ENCODE peak calls at places on chromosomes 5 and 9, in five cellular contexts. One of them, this sample, is unnamed.

GRCh38 chr9:108836771-108837170 is 19.0 kb downstream of the ACTL7B start:
- DNase-seq in naive thymus-derived CD4-positive, alpha-beta T cell: no peak
- DNase-seq in A549: no peak
- DNase-seq in dorsolateral prefrontal cortex: no peak
- DNase-seq in endothelial cell of umbilical vein: no peak
- DNase-seq in this sample: peak; percentile 97

GRCh38 chr5:146956217-146956616 is 77.7 kb upstream of the PPP2R2B start:
- DNase-seq in dorsolateral prefrontal cortex: no peak
- DNase-seq in A549: no peak
- DNase-seq in endothelial cell of umbilical vein: no peak
- DNase-seq in naive thymus-derived CD4-positive, alpha-beta T cell: no peak
- DNase-seq in this sample: no peak

GRCh38 chr5:61767231-61768080 is 435.4 kb downstream of the ZSWIM6 start:
- DNase-seq in endothelial cell of umbilical vein: no peak
- DNase-seq in dorsolateral prefrontal cortex: no peak
- DNase-seq in A549: no peak
- DNase-seq in naive thymus-derived CD4-positive, alpha-beta T cell: no peak
- DNase-seq in this sample: no peak

GRCh38 chr5:126178521-126178920 is 244.7 kb upstream of the GRAMD2B start:
- DNase-seq in dorsolateral prefrontal cortex: no peak
- DNase-seq in endothelial cell of umbilical vein: no peak
- DNase-seq in naive thymus-derived CD4-positive, alpha-beta T cell: no peak
- DNase-seq in A549: no peak
- DNase-seq in this sample: no peak

GRCh38 chr5:151742870-151743294 is 15.5 kb downstream of the ATOX1 start:
- DNase-seq in naive thymus-derived CD4-positive, alpha-beta T cell: no peak
- DNase-seq in dorsolateral prefrontal cortex: no peak
- DNase-seq in A549: peak; percentile 70
- DNase-seq in endothelial cell of umbilical vein: peak; percentile 58
- DNase-seq in this sample: no peak

GRCh38 chr5:151799407-151799806 is 27.7 kb downstream of the G3BP1 start:
- DNase-seq in endothelial cell of umbilical vein: no peak
- DNase-seq in A549: no peak
- DNase-seq in naive thymus-derived CD4-positive, alpha-beta T cell: no peak
- DNase-seq in dorsolateral prefrontal cortex: no peak
- DNase-seq in this sample: no peak

GRCh38 chr5:40680741-40681350 is 1.1 kb downstream of the PTGER4 start:
- DNase-seq in endothelial cell of umbilical vein: peak; percentile 66
- DNase-seq in dorsolateral prefrontal cortex: no peak
- DNase-seq in naive thymus-derived CD4-positive, alpha-beta T cell: peak; percentile 43
- DNase-seq in A549: no peak
- DNase-seq in this sample: no peak

GRCh38 chr9:32348289-32348688 is 36.2 kb upstream of the ACO1 start:
- DNase-seq in dorsolateral prefrontal cortex: no peak
- DNase-seq in naive thymus-derived CD4-positive, alpha-beta T cell: no peak
- DNase-seq in endothelial cell of umbilical vein: no peak
- DNase-seq in A549: no peak
- DNase-seq in this sample: no peak

GRCh38 chr9:124499214-124499613 is 8.0 kb downstream of the NR5A1 start:
- DNase-seq in naive thymus-derived CD4-positive, alpha-beta T cell: no peak
- DNase-seq in A549: no peak
- DNase-seq in dorsolateral prefrontal cortex: no peak
- DNase-seq in endothelial cell of umbilical vein: no peak
- DNase-seq in this sample: no peak

GRCh38 chr9:94554439-94555331 is at the start of gene PCAT7:
- DNase-seq in A549: peak; percentile 88
- DNase-seq in endothelial cell of umbilical vein: peak; percentile 12
- DNase-seq in dorsolateral prefrontal cortex: no peak
- DNase-seq in naive thymus-derived CD4-positive, alpha-beta T cell: no peak
- DNase-seq in this sample: peak; percentile 20

GRCh38 chr9:16417101-16417500 is 453.4 kb downstream of the BNC2 start:
- DNase-seq in naive thymus-derived CD4-positive, alpha-beta T cell: no peak
- DNase-seq in A549: peak; percentile 66
- DNase-seq in endothelial cell of umbilical vein: peak; percentile 39
- DNase-seq in dorsolateral prefrontal cortex: no peak
- DNase-seq in this sample: peak; percentile 55

GRCh38 chr9:99822096-99822595 is 461 bp downstream of the NR4A3 start:
- DNase-seq in naive thymus-derived CD4-positive, alpha-beta T cell: no peak
- DNase-seq in endothelial cell of umbilical vein: no peak
- DNase-seq in dorsolateral prefrontal cortex: no peak
- DNase-seq in A549: no peak
- DNase-seq in this sample: no peak

GRCh38 chr9:99819484-99820329 is 2.0 kb upstream of the NR4A3 start:
- DNase-seq in naive thymus-derived CD4-positive, alpha-beta T cell: peak; percentile 97
- DNase-seq in dorsolateral prefrontal cortex: peak; percentile 91
- DNase-seq in endothelial cell of umbilical vein: peak; percentile 93
- DNase-seq in A549: peak; percentile 95
- DNase-seq in this sample: no peak

GRCh38 chr9:99820330-99821186 is 1.1 kb upstream of the NR4A3 start:
- DNase-seq in naive thymus-derived CD4-positive, alpha-beta T cell: peak; percentile 76
- DNase-seq in endothelial cell of umbilical vein: peak; percentile 69
- DNase-seq in dorsolateral prefrontal cortex: no peak
- DNase-seq in A549: peak; percentile 72
- DNase-seq in this sample: no peak

GRCh38 chr9:99822596-99823391 is 1.1 kb downstream of the NR4A3 start:
- DNase-seq in A549: peak; percentile 62
- DNase-seq in endothelial cell of umbilical vein: peak; percentile 63
- DNase-seq in dorsolateral prefrontal cortex: no peak
- DNase-seq in naive thymus-derived CD4-positive, alpha-beta T cell: peak; percentile 70
- DNase-seq in this sample: no peak

DNA sequence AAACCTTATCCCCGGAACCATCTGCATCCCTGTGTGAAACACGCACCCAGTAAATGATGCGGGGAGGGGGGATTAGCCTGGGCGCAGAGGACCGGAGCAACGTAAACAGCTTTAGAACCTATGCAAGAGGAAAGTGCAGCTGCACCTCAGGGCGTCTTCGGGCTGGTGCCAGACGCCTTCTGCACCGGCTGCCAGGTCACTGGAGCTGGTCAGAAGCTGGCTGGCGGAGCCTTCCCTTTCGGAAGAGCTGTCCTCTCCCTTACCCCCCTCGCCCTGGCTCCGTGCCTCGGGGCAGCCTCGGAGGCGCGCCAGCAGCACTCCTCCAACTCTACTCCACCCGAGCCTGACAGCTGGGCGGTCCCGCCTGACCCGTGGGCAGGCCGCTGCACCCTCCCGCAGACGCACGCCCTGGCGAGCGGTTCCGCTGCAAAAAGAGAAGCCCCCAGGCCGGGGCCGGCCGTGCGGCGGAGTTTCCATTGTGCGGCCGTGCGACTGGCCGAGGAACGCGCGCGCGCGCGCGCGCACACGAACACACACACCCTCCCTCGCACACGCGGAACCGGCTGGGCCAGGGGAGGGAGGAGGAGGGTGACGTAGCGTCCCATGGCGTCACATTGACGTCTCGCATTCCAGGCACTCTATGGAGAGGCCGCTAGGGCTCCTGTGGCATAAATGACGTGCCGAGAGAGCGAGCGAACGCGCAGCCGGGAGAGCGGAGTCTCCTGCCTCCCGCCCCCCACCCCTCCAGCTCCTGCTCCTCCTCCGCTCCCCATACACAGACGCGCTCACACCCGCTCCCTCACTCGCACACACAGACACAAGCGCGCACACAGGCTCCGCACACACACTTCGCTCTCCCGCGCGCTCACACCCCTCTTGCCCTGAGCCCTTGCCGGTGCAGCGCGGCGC is at the start of gene NR4A3:
- DNase-seq in dorsolateral prefrontal cortex: peak; percentile 96
- DNase-seq in endothelial cell of umbilical vein: peak; percentile 96
- DNase-seq in A549: peak; percentile 98
- DNase-seq in naive thymus-derived CD4-positive, alpha-beta T cell: peak; percentile 97
- DNase-seq in this sample: peak; percentile 83
- H3K27ac ChIP-seq in dorsolateral prefrontal cortex: peak within 1 kb of the TSS; percentile 100
- H3K27ac ChIP-seq in endothelial cell of umbilical vein: peak within 1 kb of the TSS; percentile 54
- H3K27ac ChIP-seq in A549: peak within 1 kb of the TSS; percentile 97
- H3K27ac ChIP-seq in naive thymus-derived CD4-positive, alpha-beta T cell: peak within 1 kb of the TSS; percentile 80
- H3K27ac ChIP-seq in this sample: peak within 1 kb of the TSS; percentile 83

GRCh38 chr9:122075135-122076030 is 17.7 kb downstream of the TTLL11 start:
- DNase-seq in dorsolateral prefrontal cortex: no peak
- DNase-seq in A549: no peak
- DNase-seq in endothelial cell of umbilical vein: no peak
- DNase-seq in naive thymus-derived CD4-positive, alpha-beta T cell: no peak
- DNase-seq in this sample: no peak
- H3K27ac ChIP-seq in dorsolateral prefrontal cortex: peak overlapping the region; percentile 78
- H3K27ac ChIP-seq in A549: no peak overlapping the region
- H3K27ac ChIP-seq in endothelial cell of umbilical vein: no peak overlapping the region
- H3K27ac ChIP-seq in naive thymus-derived CD4-positive, alpha-beta T cell: no peak overlapping the region
- H3K27ac ChIP-seq in this sample: no peak overlapping the region

DNA sequence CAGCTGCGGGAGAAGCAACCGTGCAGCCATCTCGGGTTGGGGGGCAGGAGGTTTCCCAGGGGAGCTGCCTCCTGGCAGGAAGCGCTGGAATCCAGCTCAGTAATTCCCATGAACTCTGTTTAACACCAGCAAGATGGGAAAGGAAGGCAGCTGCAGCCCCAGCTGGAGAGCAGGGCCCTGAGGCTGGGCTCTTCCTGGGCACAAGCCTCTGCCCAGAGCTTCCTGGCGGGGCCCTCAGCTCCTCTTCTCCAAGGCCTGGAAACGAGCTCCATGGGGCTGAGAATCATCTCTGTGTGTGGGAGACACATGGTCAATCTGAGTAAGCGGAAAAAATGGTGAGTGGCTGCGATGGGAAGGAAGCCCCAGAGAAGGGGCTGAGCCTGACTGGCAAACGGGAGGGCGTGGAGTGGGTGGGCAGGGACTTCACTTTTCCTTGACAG is 6.3 kb downstream of the MRPL36 start:
- DNase-seq in naive thymus-derived CD4-positive, alpha-beta T cell: no peak
- DNase-seq in A549: no peak
- DNase-seq in endothelial cell of umbilical vein: peak; percentile 29
- DNase-seq in dorsolateral prefrontal cortex: no peak
- DNase-seq in this sample: no peak
- H3K27ac ChIP-seq in naive thymus-derived CD4-positive, alpha-beta T cell: peak overlapping the region; percentile 56
- H3K27ac ChIP-seq in A549: no peak overlapping the region
- H3K27ac ChIP-seq in endothelial cell of umbilical vein: peak overlapping the region; percentile 5
- H3K27ac ChIP-seq in dorsolateral prefrontal cortex: no peak overlapping the region
- H3K27ac ChIP-seq in this sample: no peak overlapping the region

GRCh38 chr5:139745121-139745799 is 50.3 kb upstream of the PSD2 start:
- DNase-seq in naive thymus-derived CD4-positive, alpha-beta T cell: no peak
- DNase-seq in endothelial cell of umbilical vein: no peak
- DNase-seq in A549: peak; percentile 75
- DNase-seq in dorsolateral prefrontal cortex: no peak
- DNase-seq in this sample: no peak
- H3K27ac ChIP-seq in naive thymus-derived CD4-positive, alpha-beta T cell: no peak overlapping the region
- H3K27ac ChIP-seq in endothelial cell of umbilical vein: no peak overlapping the region
- H3K27ac ChIP-seq in A549: peak overlapping the region; percentile 89
- H3K27ac ChIP-seq in dorsolateral prefrontal cortex: peak overlapping the region; percentile 96
- H3K27ac ChIP-seq in this sample: no peak overlapping the region

GRCh38 chr9:127563579-127563978 is 48.5 kb upstream of the STXBP1 start:
- DNase-seq in dorsolateral prefrontal cortex: no peak
- DNase-seq in endothelial cell of umbilical vein: no peak
- DNase-seq in A549: no peak
- DNase-seq in naive thymus-derived CD4-positive, alpha-beta T cell: no peak
- DNase-seq in this sample: no peak

GRCh38 chr9:127565231-127565630 is 46.8 kb upstream of the STXBP1 start:
- DNase-seq in endothelial cell of umbilical vein: no peak
- DNase-seq in A549: no peak
- DNase-seq in dorsolateral prefrontal cortex: no peak
- DNase-seq in naive thymus-derived CD4-positive, alpha-beta T cell: no peak
- DNase-seq in this sample: no peak

GRCh38 chr9:127561491-127562270 is 50.4 kb upstream of the STXBP1 start:
- DNase-seq in naive thymus-derived CD4-positive, alpha-beta T cell: no peak
- DNase-seq in endothelial cell of umbilical vein: peak; percentile 91
- DNase-seq in A549: peak; percentile 95
- DNase-seq in dorsolateral prefrontal cortex: no peak
- DNase-seq in this sample: peak; percentile 98

GRCh38 chr9:127562271-127562780 is 49.8 kb upstream of the STXBP1 start:
- DNase-seq in A549: no peak
- DNase-seq in dorsolateral prefrontal cortex: no peak
- DNase-seq in naive thymus-derived CD4-positive, alpha-beta T cell: no peak
- DNase-seq in endothelial cell of umbilical vein: no peak
- DNase-seq in this sample: no peak

GRCh38 chr9:127562841-127563523 is 49.1 kb upstream of the STXBP1 start:
- DNase-seq in endothelial cell of umbilical vein: peak; percentile 90
- DNase-seq in A549: peak; percentile 73
- DNase-seq in naive thymus-derived CD4-positive, alpha-beta T cell: no peak
- DNase-seq in dorsolateral prefrontal cortex: no peak
- DNase-seq in this sample: no peak
- H3K27ac ChIP-seq in endothelial cell of umbilical vein: peak overlapping the region; percentile 85
- H3K27ac ChIP-seq in A549: peak overlapping the region; percentile 92
- H3K27ac ChIP-seq in naive thymus-derived CD4-positive, alpha-beta T cell: no peak overlapping the region
- H3K27ac ChIP-seq in dorsolateral prefrontal cortex: peak overlapping the region; percentile 31
- H3K27ac ChIP-seq in this sample: peak overlapping the region; percentile 98

GRCh38 chr9:131677051-131677444 is 62.8 kb downstream of the RAPGEF1 start:
- DNase-seq in A549: no peak
- DNase-seq in dorsolateral prefrontal cortex: no peak
- DNase-seq in endothelial cell of umbilical vein: no peak
- DNase-seq in naive thymus-derived CD4-positive, alpha-beta T cell: no peak
- DNase-seq in this sample: no peak

GRCh38 chr9:131676431-131676972 is 63.4 kb downstream of the RAPGEF1 start:
- DNase-seq in naive thymus-derived CD4-positive, alpha-beta T cell: peak; percentile 55
- DNase-seq in dorsolateral prefrontal cortex: no peak
- DNase-seq in A549: no peak
- DNase-seq in endothelial cell of umbilical vein: no peak
- DNase-seq in this sample: no peak

GRCh38 chr9:131679261-131680020 is 60.4 kb downstream of the RAPGEF1 start:
- DNase-seq in endothelial cell of umbilical vein: no peak
- DNase-seq in dorsolateral prefrontal cortex: no peak
- DNase-seq in naive thymus-derived CD4-positive, alpha-beta T cell: no peak
- DNase-seq in A549: no peak
- DNase-seq in this sample: no peak

GRCh38 chr9:131677445-131678180 is 62.3 kb downstream of the RAPGEF1 start:
- DNase-seq in naive thymus-derived CD4-positive, alpha-beta T cell: no peak
- DNase-seq in dorsolateral prefrontal cortex: no peak
- DNase-seq in endothelial cell of umbilical vein: peak; percentile 94
- DNase-seq in A549: no peak
- DNase-seq in this sample: no peak

GRCh38 chr9:131678499-131679111 is 61.3 kb downstream of the RAPGEF1 start:
- DNase-seq in naive thymus-derived CD4-positive, alpha-beta T cell: no peak
- DNase-seq in endothelial cell of umbilical vein: peak; percentile 80
- DNase-seq in A549: peak; percentile 67
- DNase-seq in dorsolateral prefrontal cortex: peak; percentile 62
- DNase-seq in this sample: peak; percentile 81
- H3K27ac ChIP-seq in naive thymus-derived CD4-positive, alpha-beta T cell: no peak overlapping the region
- H3K27ac ChIP-seq in endothelial cell of umbilical vein: peak overlapping the region; percentile 96
- H3K27ac ChIP-seq in A549: peak overlapping the region; percentile 67
- H3K27ac ChIP-seq in dorsolateral prefrontal cortex: peak overlapping the region; percentile 85
- H3K27ac ChIP-seq in this sample: peak overlapping the region; percentile 11

This sample was measured in epithelial cell of prostate.